ENCODE peak calls at places on chromosomes 11 and 22, in five cellular contexts. One of them, this sample, is unnamed.

GRCh38 chr11:117443269-117444186 is 115.9 kb downstream of the CEP164 start:
- DNase-seq in A549: peak; percentile 25
- DNase-seq in transverse colon: peak; percentile 35
- DNase-seq in heart left ventricle: peak; percentile 82
- DNase-seq in prostate gland: peak; percentile 17
- DNase-seq in this sample: no peak

GRCh38 chr11:10908215-10908990 is 50.5 kb upstream of the ZBED5 start:
- DNase-seq in A549: peak; percentile 35
- DNase-seq in transverse colon: no peak
- DNase-seq in heart left ventricle: no peak
- DNase-seq in prostate gland: no peak
- DNase-seq in this sample: no peak

GRCh38 chr11:729492-730074 is 17.7 kb upstream of the TALDO1 start:
- DNase-seq in A549: no peak
- DNase-seq in transverse colon: no peak
- DNase-seq in heart left ventricle: peak; percentile 47
- DNase-seq in prostate gland: no peak
- DNase-seq in this sample: peak; percentile 50

GRCh38 chr22:20089977-20090729 is 10.1 kb downstream of the DGCR8 start:
- DNase-seq in A549: no peak
- DNase-seq in transverse colon: no peak
- DNase-seq in heart left ventricle: no peak
- DNase-seq in prostate gland: no peak
- DNase-seq in this sample: no peak

GRCh38 chr11:64268687-64269379 is 15.6 kb downstream of the BAD start:
- DNase-seq in A549: peak; percentile 76
- DNase-seq in transverse colon: peak; percentile 75
- DNase-seq in heart left ventricle: peak; percentile 83
- DNase-seq in prostate gland: no peak
- DNase-seq in this sample: peak; percentile 71

GRCh38 chr11:69000831-69001245 is 12.2 kb downstream of the MRGPRF start:
- DNase-seq in A549: peak; percentile 63
- DNase-seq in transverse colon: peak; percentile 49
- DNase-seq in heart left ventricle: no peak
- DNase-seq in prostate gland: no peak
- DNase-seq in this sample: peak; percentile 77

GRCh38 chr22:37661160-37661924 is 2.8 kb downstream of the PDXP start:
- DNase-seq in A549: no peak
- DNase-seq in transverse colon: no peak
- DNase-seq in heart left ventricle: no peak
- DNase-seq in prostate gland: no peak
- DNase-seq in this sample: no peak

GRCh38 chr11:3826721-3827120 is 14.0 kb downstream of the RHOG start:
- DNase-seq in A549: no peak
- DNase-seq in transverse colon: no peak
- DNase-seq in heart left ventricle: no peak
- DNase-seq in prostate gland: no peak
- DNase-seq in this sample: no peak

GRCh38 chr11:44983786-44984185 is 33.1 kb upstream of the TP53I11 start:
- DNase-seq in A549: no peak
- DNase-seq in transverse colon: no peak
- DNase-seq in heart left ventricle: no peak
- DNase-seq in prostate gland: no peak
- DNase-seq in this sample: peak; percentile 27

GRCh38 chr22:26660961-26661578 is 3.7 kb downstream of the MIAT start:
- DNase-seq in A549: no peak
- DNase-seq in transverse colon: no peak
- DNase-seq in heart left ventricle: no peak
- DNase-seq in prostate gland: no peak
- DNase-seq in this sample: no peak

GRCh38 chr11:119052163-119052814 is 4.7 kb downstream of the HYOU1 start:
- DNase-seq in A549: no peak
- DNase-seq in transverse colon: no peak
- DNase-seq in heart left ventricle: no peak
- DNase-seq in prostate gland: no peak
- DNase-seq in this sample: no peak

GRCh38 chr11:122661182-122661945 is 5.8 kb downstream of the UBASH3B start:
- DNase-seq in A549: no peak
- DNase-seq in transverse colon: no peak
- DNase-seq in heart left ventricle: no peak
- DNase-seq in prostate gland: no peak
- DNase-seq in this sample: no peak

GRCh38 chr11:14974723-14975587 is 2.8 kb upstream of the CALCA start:
- DNase-seq in A549: peak; percentile 64
- DNase-seq in transverse colon: peak; percentile 47
- DNase-seq in heart left ventricle: peak; percentile 61
- DNase-seq in prostate gland: no peak
- DNase-seq in this sample: peak; percentile 75

GRCh38 chr22:44669725-44670027 is 32.3 kb upstream of the PRR5 start:
- DNase-seq in A549: peak; percentile 41
- DNase-seq in transverse colon: no peak
- DNase-seq in heart left ventricle: no peak
- DNase-seq in prostate gland: no peak
- DNase-seq in this sample: no peak

GRCh38 chr11:1966531-1966930 is 19.4 kb downstream of the MRPL23 start:
- DNase-seq in A549: no peak
- DNase-seq in transverse colon: no peak
- DNase-seq in heart left ventricle: peak; percentile 40
- DNase-seq in prostate gland: no peak
- DNase-seq in this sample: peak; percentile 23

DNA sequence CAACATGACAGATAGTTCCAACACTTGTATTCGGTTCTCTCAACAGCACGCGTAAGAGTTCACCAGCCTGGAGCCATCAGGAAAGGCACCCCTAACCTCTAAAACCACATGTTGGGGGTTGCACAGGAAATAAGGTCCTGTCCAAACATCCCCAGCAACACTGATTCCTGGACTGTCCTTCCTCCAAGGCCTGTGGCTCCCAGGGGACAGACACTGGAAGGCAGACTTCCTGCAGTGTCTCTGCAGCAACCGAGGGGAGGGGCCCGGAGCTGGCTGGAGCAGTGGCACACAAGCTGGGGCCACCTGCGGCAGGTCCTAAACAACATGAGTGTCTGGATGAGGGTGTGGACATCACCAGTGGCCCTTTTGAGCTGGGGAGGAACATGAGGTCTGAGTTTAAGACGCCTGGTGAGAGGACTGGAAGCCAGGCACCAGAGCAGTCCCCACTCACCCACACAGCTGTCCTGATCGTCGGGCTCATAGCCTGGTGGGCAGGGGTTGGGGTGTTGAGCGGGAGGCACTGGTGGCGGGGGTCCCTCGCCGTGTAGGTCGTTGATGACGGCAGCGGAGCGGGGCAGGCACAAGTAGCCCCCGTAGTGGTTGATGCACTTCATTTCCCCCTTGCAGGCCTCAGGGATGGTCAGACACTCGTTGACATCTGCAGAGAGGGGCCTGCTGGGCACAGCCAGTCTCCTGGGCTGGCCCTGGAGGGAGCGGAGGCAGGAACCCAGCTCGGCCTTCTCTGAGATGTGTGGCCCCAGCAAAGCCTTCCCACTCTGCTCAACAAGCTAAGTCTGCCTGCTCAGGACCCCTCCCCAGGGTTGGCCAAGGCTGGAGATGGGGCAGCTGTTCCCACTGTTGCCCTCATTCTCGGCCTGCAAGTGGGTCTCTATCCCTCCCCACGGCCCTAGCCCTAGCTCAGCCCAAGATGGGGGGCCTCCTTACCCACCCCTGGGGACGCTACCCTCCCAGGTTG is 1.6 kb downstream of the EFEMP2 start:
- DNase-seq in A549: no peak
- DNase-seq in transverse colon: no peak
- DNase-seq in heart left ventricle: peak; percentile 81
- DNase-seq in prostate gland: no peak
- DNase-seq in this sample: peak; percentile 52
- TF ChIP-seq POLR2A in A549: no peak
- TF ChIP-seq POLR2A in transverse colon: no peak
- TF ChIP-seq POLR2A in heart left ventricle: no peak
- TF ChIP-seq POLR2A in prostate gland: no peak
- TF ChIP-seq POLR2A in this sample: no peak

DNA sequence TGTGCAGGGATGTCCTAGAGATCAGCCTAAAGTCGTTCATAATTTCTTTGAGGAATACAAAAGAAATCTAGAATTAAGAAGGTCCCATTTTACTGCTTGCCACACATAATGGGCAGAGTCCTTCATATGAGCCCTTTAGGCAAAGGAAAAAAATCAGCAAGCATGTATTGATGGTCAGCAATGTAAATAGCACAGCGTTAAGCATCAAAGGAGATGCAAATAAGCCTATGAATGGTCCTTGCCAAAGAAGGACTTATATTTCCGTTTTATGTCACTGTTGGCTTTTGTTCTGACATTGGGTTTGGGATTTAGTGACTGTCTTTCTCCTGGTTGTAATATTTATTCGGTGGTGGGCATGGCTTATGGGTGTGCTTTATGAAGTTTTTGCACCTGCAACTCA is 69.8 kb downstream of the CD44 start:
- DNase-seq in A549: no peak
- DNase-seq in transverse colon: no peak
- DNase-seq in heart left ventricle: no peak
- DNase-seq in prostate gland: no peak
- DNase-seq in this sample: no peak
- TF ChIP-seq POLR2A in A549: no peak
- TF ChIP-seq POLR2A in transverse colon: no peak
- TF ChIP-seq POLR2A in heart left ventricle: no peak
- TF ChIP-seq POLR2A in prostate gland: no peak
- TF ChIP-seq POLR2A in this sample: no peak

GRCh38 chr11:99937330-99937729 is 749.8 kb upstream of the ARHGAP42 start:
- DNase-seq in A549: no peak
- DNase-seq in transverse colon: no peak
- DNase-seq in heart left ventricle: no peak
- DNase-seq in prostate gland: no peak
- DNase-seq in this sample: no peak
- TF ChIP-seq POLR2A in A549: no peak
- TF ChIP-seq POLR2A in transverse colon: no peak
- TF ChIP-seq POLR2A in heart left ventricle: no peak
- TF ChIP-seq POLR2A in prostate gland: no peak
- TF ChIP-seq POLR2A in this sample: no peak

GRCh38 chr11:76236092-76237026 is 30.1 kb upstream of the WNT11 start:
- DNase-seq in A549: peak; percentile 81
- DNase-seq in transverse colon: peak; percentile 63
- DNase-seq in heart left ventricle: peak; percentile 83
- DNase-seq in prostate gland: peak; percentile 50
- DNase-seq in this sample: no peak

GRCh38 chr11:76233936-76234703 is 27.8 kb upstream of the WNT11 start:
- DNase-seq in A549: no peak
- DNase-seq in transverse colon: peak; percentile 55
- DNase-seq in heart left ventricle: peak; percentile 71
- DNase-seq in prostate gland: no peak
- DNase-seq in this sample: peak; percentile 55

GRCh38 chr11:76235233-76236091 is 29.2 kb upstream of the WNT11 start:
- DNase-seq in A549: peak; percentile 92
- DNase-seq in transverse colon: peak; percentile 91
- DNase-seq in heart left ventricle: peak; percentile 91
- DNase-seq in prostate gland: peak; percentile 88
- DNase-seq in this sample: peak; percentile 83

GRCh38 chr11:76233196-76233921 is 27.1 kb upstream of the WNT11 start:
- DNase-seq in A549: no peak
- DNase-seq in transverse colon: no peak
- DNase-seq in heart left ventricle: peak; percentile 50
- DNase-seq in prostate gland: no peak
- DNase-seq in this sample: no peak

GRCh38 chr11:76234704-76235232 is 28.5 kb upstream of the WNT11 start:
- DNase-seq in A549: no peak
- DNase-seq in transverse colon: no peak
- DNase-seq in heart left ventricle: peak; percentile 73
- DNase-seq in prostate gland: no peak
- DNase-seq in this sample: peak; percentile 56
- TF ChIP-seq POLR2A in A549: no peak
- TF ChIP-seq POLR2A in transverse colon: no peak
- TF ChIP-seq POLR2A in heart left ventricle: no peak
- TF ChIP-seq POLR2A in prostate gland: no peak
- TF ChIP-seq POLR2A in this sample: no peak

GRCh38 chr22:46148885-46149492 is 1.3 kb upstream of the PPARA start:
- DNase-seq in A549: no peak
- DNase-seq in transverse colon: peak; percentile 52
- DNase-seq in heart left ventricle: no peak
- DNase-seq in prostate gland: no peak
- DNase-seq in this sample: no peak

GRCh38 chr22:46149998-46150549 is at the start of gene PPARA:
- DNase-seq in A549: peak; percentile 51
- DNase-seq in transverse colon: peak; percentile 96
- DNase-seq in heart left ventricle: peak; percentile 96
- DNase-seq in prostate gland: peak; percentile 91
- DNase-seq in this sample: peak; percentile 96

GRCh38 chr22:46148336-46148735 is 2.0 kb upstream of the PPARA start:
- DNase-seq in A549: no peak
- DNase-seq in transverse colon: peak; percentile 49
- DNase-seq in heart left ventricle: no peak
- DNase-seq in prostate gland: no peak
- DNase-seq in this sample: peak; percentile 89

GRCh38 chr22:46150615-46151423 is 493 bp downstream of the PPARA start:
- DNase-seq in A549: no peak
- DNase-seq in transverse colon: peak; percentile 63
- DNase-seq in heart left ventricle: peak; percentile 75
- DNase-seq in prostate gland: peak; percentile 23
- DNase-seq in this sample: peak; percentile 54

DNA sequence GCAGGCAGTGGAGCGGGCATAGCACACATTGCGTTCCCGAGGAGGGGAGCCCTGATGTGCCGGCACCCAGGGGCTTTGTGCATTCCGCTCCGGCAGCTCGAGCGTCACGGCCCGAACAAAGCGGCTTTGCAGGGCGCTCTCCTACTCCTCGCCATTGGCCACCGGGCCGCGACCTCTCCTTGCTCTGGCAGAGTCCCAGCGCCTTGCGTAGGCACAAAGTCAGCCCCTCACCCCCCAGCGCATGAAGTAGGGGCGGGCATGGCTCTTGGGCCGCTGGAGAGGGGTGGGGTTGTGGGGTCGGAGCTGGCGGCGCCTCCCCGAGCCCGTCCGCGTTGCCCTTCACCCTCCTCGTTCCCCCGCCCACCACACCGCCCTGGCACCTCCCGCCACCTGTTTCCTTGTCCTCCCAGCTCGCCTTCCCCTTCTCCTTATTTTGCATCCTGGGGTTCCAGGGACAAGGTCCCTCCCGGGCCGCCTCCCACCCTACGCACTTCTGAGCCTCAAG is 781 bp upstream of the PPARA start:
- DNase-seq in A549: no peak
- DNase-seq in transverse colon: peak; percentile 79
- DNase-seq in heart left ventricle: peak; percentile 83
- DNase-seq in prostate gland: peak; percentile 53
- DNase-seq in this sample: peak; percentile 97
- TF ChIP-seq POLR2A in A549: no peak
- TF ChIP-seq POLR2A in transverse colon: no peak
- TF ChIP-seq POLR2A in heart left ventricle: no peak
- TF ChIP-seq POLR2A in prostate gland: no peak
- TF ChIP-seq POLR2A in this sample: peak; percentile 34

This sample was measured in right lobe of liver.